ENCODE peak calls at places on chromosomes 6 and 20, in nine cellular contexts. One of them, this sample, is unnamed.
A peak's percentile ranks its signal among the peaks of the same experiment; 100 is the strongest.

GRCh38 chr20:61936701-61937131 is 129.0 kb downstream of the TAF4 start:
- DNase-seq in fibroblast of mammary gland: no peak
- DNase-seq in endothelial cell: no peak
- DNase-seq in tibial artery: peak; percentile 10
- DNase-seq in spleen: peak; percentile 64
- DNase-seq in upper lobe of right lung: peak; percentile 52
- DNase-seq in cardiac fibroblast: no peak
- DNase-seq in hepatocyte: no peak
- DNase-seq in WERI-Rb-1: peak; percentile 3
- DNase-seq in this sample: no peak

GRCh38 chr6:117951783-117952182 is 44.7 kb downstream of the SLC35F1 start:
- DNase-seq in fibroblast of mammary gland: no peak
- DNase-seq in cardiac fibroblast: no peak
- DNase-seq in upper lobe of right lung: no peak
- DNase-seq in tibial artery: no peak
- DNase-seq in WERI-Rb-1: peak; percentile 35
- DNase-seq in spleen: no peak
- DNase-seq in hepatocyte: no peak
- DNase-seq in endothelial cell: no peak
- DNase-seq in this sample: no peak

GRCh38 chr6:45115696-45116095 is 212.4 kb upstream of the RUNX2 start:
- DNase-seq in spleen: no peak
- DNase-seq in WERI-Rb-1: no peak
- DNase-seq in cardiac fibroblast: peak; percentile 75
- DNase-seq in upper lobe of right lung: no peak
- DNase-seq in tibial artery: no peak
- DNase-seq in hepatocyte: no peak
- DNase-seq in fibroblast of mammary gland: peak; percentile 70
- DNase-seq in endothelial cell: no peak
- DNase-seq in this sample: no peak

GRCh38 chr6:16181429-16182359 is 52.8 kb downstream of the MYLIP start:
- DNase-seq in fibroblast of mammary gland: peak; percentile 4
- DNase-seq in spleen: no peak
- DNase-seq in endothelial cell: no peak
- DNase-seq in WERI-Rb-1: no peak
- DNase-seq in tibial artery: no peak
- DNase-seq in cardiac fibroblast: no peak
- DNase-seq in hepatocyte: no peak
- DNase-seq in upper lobe of right lung: no peak
- DNase-seq in this sample: no peak

GRCh38 chr20:5128886-5129285 is 2.1 kb downstream of the CDS2 start:
- DNase-seq in spleen: no peak
- DNase-seq in fibroblast of mammary gland: no peak
- DNase-seq in endothelial cell: no peak
- DNase-seq in upper lobe of right lung: no peak
- DNase-seq in tibial artery: no peak
- DNase-seq in hepatocyte: peak; percentile 26
- DNase-seq in WERI-Rb-1: no peak
- DNase-seq in cardiac fibroblast: no peak
- DNase-seq in this sample: no peak

GRCh38 chr20:23142162-23143050 is 56.3 kb upstream of the CD93 start:
- DNase-seq in fibroblast of mammary gland: no peak
- DNase-seq in endothelial cell: no peak
- DNase-seq in tibial artery: peak; percentile 19
- DNase-seq in hepatocyte: no peak
- DNase-seq in WERI-Rb-1: no peak
- DNase-seq in upper lobe of right lung: peak; percentile 67
- DNase-seq in cardiac fibroblast: no peak
- DNase-seq in spleen: no peak
- DNase-seq in this sample: no peak

GRCh38 chr6:75842732-75843131 is 93.7 kb downstream of the MYO6 start:
- DNase-seq in fibroblast of mammary gland: no peak
- DNase-seq in endothelial cell: peak; percentile 8
- DNase-seq in cardiac fibroblast: peak; percentile 5
- DNase-seq in upper lobe of right lung: no peak
- DNase-seq in tibial artery: no peak
- DNase-seq in spleen: no peak
- DNase-seq in WERI-Rb-1: no peak
- DNase-seq in hepatocyte: no peak
- DNase-seq in this sample: no peak

GRCh38 chr6:159023893-159024292 is 20.9 kb downstream of the TAGAP start:
- DNase-seq in cardiac fibroblast: no peak
- DNase-seq in tibial artery: no peak
- DNase-seq in upper lobe of right lung: no peak
- DNase-seq in spleen: no peak
- DNase-seq in endothelial cell: no peak
- DNase-seq in hepatocyte: no peak
- DNase-seq in fibroblast of mammary gland: no peak
- DNase-seq in WERI-Rb-1: no peak
- DNase-seq in this sample: no peak

GRCh38 chr20:15842872-15843271 is 730.4 kb downstream of the KIF16B start:
- DNase-seq in hepatocyte: no peak
- DNase-seq in WERI-Rb-1: no peak
- DNase-seq in spleen: no peak
- DNase-seq in cardiac fibroblast: no peak
- DNase-seq in fibroblast of mammary gland: no peak
- DNase-seq in tibial artery: no peak
- DNase-seq in endothelial cell: no peak
- DNase-seq in upper lobe of right lung: no peak
- DNase-seq in this sample: no peak

GRCh38 chr20:35012227-35013069 is 56.8 kb downstream of the MYH7B start:
- DNase-seq in fibroblast of mammary gland: peak; percentile 50
- DNase-seq in hepatocyte: no peak
- DNase-seq in cardiac fibroblast: peak; percentile 57
- DNase-seq in tibial artery: peak; percentile 20
- DNase-seq in spleen: no peak
- DNase-seq in endothelial cell: no peak
- DNase-seq in upper lobe of right lung: no peak
- DNase-seq in WERI-Rb-1: no peak
- DNase-seq in this sample: no peak

GRCh38 chr6:166950443-166950821 is 5.9 kb downstream of the RNASET2 start:
- DNase-seq in endothelial cell: no peak
- DNase-seq in spleen: peak; percentile 83
- DNase-seq in fibroblast of mammary gland: no peak
- DNase-seq in WERI-Rb-1: no peak
- DNase-seq in cardiac fibroblast: no peak
- DNase-seq in tibial artery: no peak
- DNase-seq in upper lobe of right lung: no peak
- DNase-seq in hepatocyte: no peak
- DNase-seq in this sample: no peak

GRCh38 chr20:51514252-51514651 is 28.3 kb downstream of the NFATC2 start:
- DNase-seq in spleen: peak; percentile 45
- DNase-seq in fibroblast of mammary gland: no peak
- DNase-seq in WERI-Rb-1: no peak
- DNase-seq in cardiac fibroblast: no peak
- DNase-seq in upper lobe of right lung: no peak
- DNase-seq in endothelial cell: no peak
- DNase-seq in hepatocyte: no peak
- DNase-seq in tibial artery: no peak
- DNase-seq in this sample: no peak

GRCh38 chr6:169171010-169171409 is 82.6 kb downstream of the THBS2 start:
- DNase-seq in hepatocyte: no peak
- DNase-seq in tibial artery: no peak
- DNase-seq in WERI-Rb-1: no peak
- DNase-seq in fibroblast of mammary gland: no peak
- DNase-seq in cardiac fibroblast: no peak
- DNase-seq in endothelial cell: no peak
- DNase-seq in upper lobe of right lung: no peak
- DNase-seq in spleen: no peak
- DNase-seq in this sample: no peak

GRCh38 chr20:58192065-58192464 is 36.4 kb downstream of the ANKRD60 start:
- DNase-seq in tibial artery: no peak
- DNase-seq in WERI-Rb-1: no peak
- DNase-seq in upper lobe of right lung: no peak
- DNase-seq in hepatocyte: no peak
- DNase-seq in spleen: no peak
- DNase-seq in fibroblast of mammary gland: no peak
- DNase-seq in cardiac fibroblast: no peak
- DNase-seq in endothelial cell: no peak
- DNase-seq in this sample: no peak

GRCh38 chr20:58194176-58194796 is 34.2 kb downstream of the ANKRD60 start:
- DNase-seq in WERI-Rb-1: no peak
- DNase-seq in tibial artery: no peak
- DNase-seq in endothelial cell: no peak
- DNase-seq in hepatocyte: no peak
- DNase-seq in fibroblast of mammary gland: peak; percentile 35
- DNase-seq in cardiac fibroblast: peak; percentile 37
- DNase-seq in spleen: no peak
- DNase-seq in upper lobe of right lung: no peak
- DNase-seq in this sample: no peak

GRCh38 chr20:58196402-58197184 is 31.9 kb downstream of the ANKRD60 start:
- DNase-seq in spleen: no peak
- DNase-seq in WERI-Rb-1: no peak
- DNase-seq in cardiac fibroblast: no peak
- DNase-seq in upper lobe of right lung: no peak
- DNase-seq in endothelial cell: no peak
- DNase-seq in tibial artery: no peak
- DNase-seq in fibroblast of mammary gland: no peak
- DNase-seq in hepatocyte: no peak
- DNase-seq in this sample: no peak

GRCh38 chr20:58195047-58195446 is 33.4 kb downstream of the ANKRD60 start:
- DNase-seq in tibial artery: no peak
- DNase-seq in spleen: no peak
- DNase-seq in endothelial cell: no peak
- DNase-seq in upper lobe of right lung: no peak
- DNase-seq in hepatocyte: no peak
- DNase-seq in WERI-Rb-1: no peak
- DNase-seq in fibroblast of mammary gland: no peak
- DNase-seq in cardiac fibroblast: no peak
- DNase-seq in this sample: no peak

DNA sequence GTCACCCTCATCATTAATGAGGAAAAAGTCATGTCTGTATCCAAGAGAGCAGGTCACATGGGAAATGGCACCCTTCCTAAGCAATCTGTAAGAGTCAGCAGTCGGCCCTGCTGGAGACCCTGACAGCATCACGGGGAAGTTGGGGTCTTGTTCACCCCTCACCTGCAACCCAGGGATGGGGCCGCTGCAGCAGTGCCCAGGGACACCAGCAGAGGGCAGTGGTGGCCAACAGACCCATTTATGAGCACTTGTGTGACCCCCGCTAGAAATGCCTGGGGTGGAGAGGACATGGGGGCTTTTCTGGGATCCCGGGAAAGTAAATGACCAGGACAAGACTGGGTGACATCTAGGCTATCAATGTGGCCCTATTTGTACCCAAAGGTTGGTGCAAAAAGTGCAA is 35.9 kb downstream of the ANKRD60 start:
- DNase-seq in spleen: no peak
- DNase-seq in cardiac fibroblast: no peak
- DNase-seq in endothelial cell: peak; percentile 48
- DNase-seq in hepatocyte: no peak
- DNase-seq in WERI-Rb-1: no peak
- DNase-seq in fibroblast of mammary gland: no peak
- DNase-seq in upper lobe of right lung: no peak
- DNase-seq in tibial artery: no peak
- DNase-seq in this sample: peak; percentile 30
- TF ChIP-seq CTCF in spleen: peak; percentile 61
- TF ChIP-seq CTCF in cardiac fibroblast: peak; percentile 78
- TF ChIP-seq CTCF in endothelial cell: peak; percentile 75
- TF ChIP-seq CTCF in hepatocyte: peak; percentile 36
- TF ChIP-seq CTCF in WERI-Rb-1: peak; percentile 83
- TF ChIP-seq CTCF in fibroblast of mammary gland: peak; percentile 60
- TF ChIP-seq CTCF in upper lobe of right lung: peak; percentile 63
- TF ChIP-seq CTCF in tibial artery: peak; percentile 46
- TF ChIP-seq CTCF in this sample: peak; percentile 87

DNA sequence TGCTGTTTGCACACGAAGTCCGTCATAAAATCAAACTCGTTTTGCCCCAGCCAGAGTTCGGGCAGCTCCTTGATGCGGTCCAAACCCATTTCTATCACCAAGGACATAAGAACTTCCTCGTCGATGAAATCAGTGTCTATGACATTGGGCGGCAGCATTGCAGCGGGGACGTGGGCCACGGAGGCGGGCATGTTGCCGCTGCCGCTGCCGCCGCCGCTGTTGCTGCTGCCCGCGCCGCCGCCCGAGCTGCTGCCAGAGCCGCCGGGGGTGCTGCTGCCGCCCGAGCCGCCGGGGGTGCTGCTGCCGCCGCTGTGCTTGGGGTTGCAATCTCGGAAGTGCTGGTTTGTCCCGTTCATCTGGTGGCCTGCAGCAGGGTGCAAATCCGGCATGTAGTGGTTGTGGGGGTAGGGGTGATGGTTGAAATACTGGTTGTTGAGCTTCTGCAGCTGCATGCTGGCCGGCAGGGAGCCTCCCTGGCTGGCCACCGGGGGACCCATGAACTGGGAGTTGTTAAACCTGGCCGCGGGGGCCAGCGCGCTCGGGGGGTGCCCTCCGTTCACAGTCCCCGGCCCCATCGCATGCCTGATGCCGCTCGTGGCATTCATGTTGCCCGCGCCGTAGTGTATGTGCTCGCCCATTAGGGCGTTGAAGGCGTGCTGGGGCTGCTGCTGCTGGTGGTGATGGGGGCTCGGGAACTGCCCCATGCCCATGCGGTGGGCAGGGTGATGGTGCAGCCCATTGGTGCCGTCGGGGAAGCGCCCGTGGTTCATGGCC is 1.1 kb downstream of the CITED2 start:
- DNase-seq in endothelial cell: peak; percentile 63
- DNase-seq in cardiac fibroblast: peak; percentile 75
- DNase-seq in fibroblast of mammary gland: peak; percentile 36
- DNase-seq in upper lobe of right lung: peak; percentile 86
- DNase-seq in hepatocyte: peak; percentile 77
- DNase-seq in tibial artery: peak; percentile 59
- DNase-seq in spleen: peak; percentile 97
- DNase-seq in WERI-Rb-1: peak; percentile 67
- DNase-seq in this sample: peak; percentile 65
- TF ChIP-seq CTCF in endothelial cell: peak; percentile 25
- TF ChIP-seq CTCF in cardiac fibroblast: peak; percentile 15
- TF ChIP-seq CTCF in fibroblast of mammary gland: no peak
- TF ChIP-seq CTCF in upper lobe of right lung: no peak
- TF ChIP-seq CTCF in hepatocyte: peak; percentile 42
- TF ChIP-seq CTCF in tibial artery: peak; percentile 17
- TF ChIP-seq CTCF in spleen: peak; percentile 47
- TF ChIP-seq CTCF in WERI-Rb-1: peak; percentile 34
- TF ChIP-seq CTCF in this sample: peak; percentile 18

GRCh38 chr6:14386263-14386981 is 268.9 kb downstream of the CD83 start:
- DNase-seq in tibial artery: no peak
- DNase-seq in WERI-Rb-1: no peak
- DNase-seq in fibroblast of mammary gland: no peak
- DNase-seq in upper lobe of right lung: no peak
- DNase-seq in spleen: no peak
- DNase-seq in endothelial cell: no peak
- DNase-seq in hepatocyte: no peak
- DNase-seq in cardiac fibroblast: no peak
- DNase-seq in this sample: no peak
- TF ChIP-seq CTCF in tibial artery: no peak
- TF ChIP-seq CTCF in WERI-Rb-1: no peak
- TF ChIP-seq CTCF in fibroblast of mammary gland: no peak
- TF ChIP-seq CTCF in upper lobe of right lung: no peak
- TF ChIP-seq CTCF in spleen: no peak
- TF ChIP-seq CTCF in endothelial cell: no peak
- TF ChIP-seq CTCF in hepatocyte: no peak
- TF ChIP-seq CTCF in cardiac fibroblast: no peak
- TF ChIP-seq CTCF in this sample: no peak

DNA sequence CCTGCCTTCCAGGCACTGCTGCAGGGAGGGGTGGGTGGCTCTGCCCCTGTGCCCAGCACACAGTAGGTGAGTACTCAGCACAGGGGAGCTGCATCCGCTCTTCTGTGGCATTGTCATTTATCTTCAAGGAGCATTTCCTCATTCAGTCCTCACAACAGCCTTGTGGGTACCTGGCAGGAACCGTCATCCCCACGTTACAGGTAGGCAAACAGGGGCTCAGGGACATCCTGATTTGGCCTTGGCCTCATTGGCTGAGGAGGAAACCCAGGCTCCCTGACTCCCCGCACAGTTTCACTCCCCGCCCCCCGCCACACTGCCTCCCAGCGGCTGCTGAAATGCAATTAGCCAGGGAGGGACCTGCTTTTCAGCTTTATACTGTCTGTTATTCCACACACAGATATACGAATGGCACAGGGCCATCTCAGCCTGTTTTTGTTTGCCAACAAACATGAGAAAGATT is 24.3 kb upstream of the PNPLA1 start:
- DNase-seq in cardiac fibroblast: no peak
- DNase-seq in spleen: no peak
- DNase-seq in upper lobe of right lung: no peak
- DNase-seq in WERI-Rb-1: no peak
- DNase-seq in tibial artery: no peak
- DNase-seq in hepatocyte: peak; percentile 32
- DNase-seq in endothelial cell: no peak
- DNase-seq in fibroblast of mammary gland: no peak
- DNase-seq in this sample: no peak
- TF ChIP-seq CTCF in cardiac fibroblast: no peak
- TF ChIP-seq CTCF in spleen: no peak
- TF ChIP-seq CTCF in upper lobe of right lung: no peak
- TF ChIP-seq CTCF in WERI-Rb-1: peak; percentile 25
- TF ChIP-seq CTCF in tibial artery: no peak
- TF ChIP-seq CTCF in hepatocyte: peak; percentile 19
- TF ChIP-seq CTCF in endothelial cell: no peak
- TF ChIP-seq CTCF in fibroblast of mammary gland: no peak
- TF ChIP-seq CTCF in this sample: no peak

This sample was measured in Calu3.